ENCODE peak calls at places on chromosomes 5 and 9, in ten cellular contexts. One of them, this sample, is unnamed.

GRCh38 chr5:172451771-172452197 is 2.5 kb downstream of the SH3PXD2B start:
- DNase-seq in NCI-H1694: no peak
- DNase-seq in central memory CD4-positive, alpha-beta T cell: no peak
- DNase-seq in activated effector memory CD4-positive, alpha-beta T cell treated with anti-CD3 and anti-CD28 coated beads, Interleukin-2, amount 50 U/mL, for 16 hours: no peak
- DNase-seq in activated CD4-positive, alpha-beta T cell treated with anti-CD3 and anti-CD28 coated beads, Interleukin-2, amount 10 ng/mL, durations not matched to agents 7 days and 5 days: no peak
- DNase-seq in stimulated activated CD4-positive, alpha-beta T cell treated with anti-CD3 and anti-CD28 coated beads, Interleukin-4, amount 100 ng/mL, for 48 hours: no peak
- DNase-seq in RWPE2: peak; percentile 68
- DNase-seq in NCI-H524: no peak
- DNase-seq in foreskin fibroblast: peak; percentile 84
- DNase-seq in CD4-positive, alpha-beta memory T cell: no peak
- DNase-seq in this sample: no peak

GRCh38 chr9:4195285-4195684 is 104.6 kb downstream of the GLIS3 start:
- DNase-seq in central memory CD4-positive, alpha-beta T cell: no peak
- DNase-seq in activated CD4-positive, alpha-beta T cell treated with anti-CD3 and anti-CD28 coated beads, Interleukin-2, amount 10 ng/mL, durations not matched to agents 7 days and 5 days: no peak
- DNase-seq in RWPE2: no peak
- DNase-seq in foreskin fibroblast: no peak
- DNase-seq in NCI-H524: no peak
- DNase-seq in CD4-positive, alpha-beta memory T cell: no peak
- DNase-seq in activated effector memory CD4-positive, alpha-beta T cell treated with anti-CD3 and anti-CD28 coated beads, Interleukin-2, amount 50 U/mL, for 16 hours: no peak
- DNase-seq in stimulated activated CD4-positive, alpha-beta T cell treated with anti-CD3 and anti-CD28 coated beads, Interleukin-4, amount 100 ng/mL, for 48 hours: no peak
- DNase-seq in NCI-H1694: no peak
- DNase-seq in this sample: no peak

GRCh38 chr5:134128648-134128995 is 14.1 kb downstream of the TCF7 start:
- DNase-seq in NCI-H1694: no peak
- DNase-seq in stimulated activated CD4-positive, alpha-beta T cell treated with anti-CD3 and anti-CD28 coated beads, Interleukin-4, amount 100 ng/mL, for 48 hours: no peak
- DNase-seq in activated CD4-positive, alpha-beta T cell treated with anti-CD3 and anti-CD28 coated beads, Interleukin-2, amount 10 ng/mL, durations not matched to agents 7 days and 5 days: no peak
- DNase-seq in NCI-H524: no peak
- DNase-seq in activated effector memory CD4-positive, alpha-beta T cell treated with anti-CD3 and anti-CD28 coated beads, Interleukin-2, amount 50 U/mL, for 16 hours: no peak
- DNase-seq in foreskin fibroblast: no peak
- DNase-seq in central memory CD4-positive, alpha-beta T cell: no peak
- DNase-seq in RWPE2: no peak
- DNase-seq in CD4-positive, alpha-beta memory T cell: no peak
- DNase-seq in this sample: no peak

GRCh38 chr9:72540348-72540873 is 19.0 kb downstream of the TMC1 start:
- DNase-seq in central memory CD4-positive, alpha-beta T cell: no peak
- DNase-seq in stimulated activated CD4-positive, alpha-beta T cell treated with anti-CD3 and anti-CD28 coated beads, Interleukin-4, amount 100 ng/mL, for 48 hours: no peak
- DNase-seq in NCI-H524: no peak
- DNase-seq in activated effector memory CD4-positive, alpha-beta T cell treated with anti-CD3 and anti-CD28 coated beads, Interleukin-2, amount 50 U/mL, for 16 hours: no peak
- DNase-seq in RWPE2: no peak
- DNase-seq in CD4-positive, alpha-beta memory T cell: no peak
- DNase-seq in NCI-H1694: no peak
- DNase-seq in activated CD4-positive, alpha-beta T cell treated with anti-CD3 and anti-CD28 coated beads, Interleukin-2, amount 10 ng/mL, durations not matched to agents 7 days and 5 days: no peak
- DNase-seq in foreskin fibroblast: peak; percentile 59
- DNase-seq in this sample: no peak

GRCh38 chr9:73233359-73233758 is 81.7 kb downstream of the ANXA1 start:
- DNase-seq in stimulated activated CD4-positive, alpha-beta T cell treated with anti-CD3 and anti-CD28 coated beads, Interleukin-4, amount 100 ng/mL, for 48 hours: no peak
- DNase-seq in NCI-H524: no peak
- DNase-seq in activated CD4-positive, alpha-beta T cell treated with anti-CD3 and anti-CD28 coated beads, Interleukin-2, amount 10 ng/mL, durations not matched to agents 7 days and 5 days: no peak
- DNase-seq in CD4-positive, alpha-beta memory T cell: no peak
- DNase-seq in NCI-H1694: no peak
- DNase-seq in activated effector memory CD4-positive, alpha-beta T cell treated with anti-CD3 and anti-CD28 coated beads, Interleukin-2, amount 50 U/mL, for 16 hours: no peak
- DNase-seq in RWPE2: no peak
- DNase-seq in central memory CD4-positive, alpha-beta T cell: no peak
- DNase-seq in foreskin fibroblast: no peak
- DNase-seq in this sample: no peak

GRCh38 chr9:134377976-134378375 is 51.7 kb downstream of the RXRA start:
- DNase-seq in RWPE2: no peak
- DNase-seq in activated effector memory CD4-positive, alpha-beta T cell treated with anti-CD3 and anti-CD28 coated beads, Interleukin-2, amount 50 U/mL, for 16 hours: no peak
- DNase-seq in NCI-H1694: no peak
- DNase-seq in stimulated activated CD4-positive, alpha-beta T cell treated with anti-CD3 and anti-CD28 coated beads, Interleukin-4, amount 100 ng/mL, for 48 hours: no peak
- DNase-seq in central memory CD4-positive, alpha-beta T cell: no peak
- DNase-seq in activated CD4-positive, alpha-beta T cell treated with anti-CD3 and anti-CD28 coated beads, Interleukin-2, amount 10 ng/mL, durations not matched to agents 7 days and 5 days: no peak
- DNase-seq in foreskin fibroblast: no peak
- DNase-seq in NCI-H524: no peak
- DNase-seq in CD4-positive, alpha-beta memory T cell: no peak
- DNase-seq in this sample: no peak

GRCh38 chr9:99489043-99489378 is 266.9 kb downstream of the SEC61B start:
- DNase-seq in stimulated activated CD4-positive, alpha-beta T cell treated with anti-CD3 and anti-CD28 coated beads, Interleukin-4, amount 100 ng/mL, for 48 hours: no peak
- DNase-seq in CD4-positive, alpha-beta memory T cell: no peak
- DNase-seq in central memory CD4-positive, alpha-beta T cell: no peak
- DNase-seq in NCI-H524: no peak
- DNase-seq in NCI-H1694: no peak
- DNase-seq in foreskin fibroblast: peak; percentile 68
- DNase-seq in activated CD4-positive, alpha-beta T cell treated with anti-CD3 and anti-CD28 coated beads, Interleukin-2, amount 10 ng/mL, durations not matched to agents 7 days and 5 days: no peak
- DNase-seq in RWPE2: no peak
- DNase-seq in activated effector memory CD4-positive, alpha-beta T cell treated with anti-CD3 and anti-CD28 coated beads, Interleukin-2, amount 50 U/mL, for 16 hours: no peak
- DNase-seq in this sample: no peak

GRCh38 chr9:122097679-122098315 is 4.7 kb upstream of the TTLL11 start:
- DNase-seq in foreskin fibroblast: no peak
- DNase-seq in central memory CD4-positive, alpha-beta T cell: no peak
- DNase-seq in activated effector memory CD4-positive, alpha-beta T cell treated with anti-CD3 and anti-CD28 coated beads, Interleukin-2, amount 50 U/mL, for 16 hours: no peak
- DNase-seq in CD4-positive, alpha-beta memory T cell: no peak
- DNase-seq in RWPE2: no peak
- DNase-seq in stimulated activated CD4-positive, alpha-beta T cell treated with anti-CD3 and anti-CD28 coated beads, Interleukin-4, amount 100 ng/mL, for 48 hours: no peak
- DNase-seq in activated CD4-positive, alpha-beta T cell treated with anti-CD3 and anti-CD28 coated beads, Interleukin-2, amount 10 ng/mL, durations not matched to agents 7 days and 5 days: no peak
- DNase-seq in NCI-H1694: no peak
- DNase-seq in NCI-H524: no peak
- DNase-seq in this sample: no peak

GRCh38 chr9:22010881-22011625 is 1.9 kb upstream of the CDKN2B start:
- DNase-seq in NCI-H1694: no peak
- DNase-seq in RWPE2: peak; percentile 25
- DNase-seq in stimulated activated CD4-positive, alpha-beta T cell treated with anti-CD3 and anti-CD28 coated beads, Interleukin-4, amount 100 ng/mL, for 48 hours: no peak
- DNase-seq in central memory CD4-positive, alpha-beta T cell: no peak
- DNase-seq in NCI-H524: no peak
- DNase-seq in foreskin fibroblast: peak; percentile 30
- DNase-seq in activated effector memory CD4-positive, alpha-beta T cell treated with anti-CD3 and anti-CD28 coated beads, Interleukin-2, amount 50 U/mL, for 16 hours: no peak
- DNase-seq in CD4-positive, alpha-beta memory T cell: no peak
- DNase-seq in activated CD4-positive, alpha-beta T cell treated with anti-CD3 and anti-CD28 coated beads, Interleukin-2, amount 10 ng/mL, durations not matched to agents 7 days and 5 days: no peak
- DNase-seq in this sample: no peak

GRCh38 chr5:127076730-127077129 is 3.4 kb upstream of the C5orf63 start:
- DNase-seq in activated effector memory CD4-positive, alpha-beta T cell treated with anti-CD3 and anti-CD28 coated beads, Interleukin-2, amount 50 U/mL, for 16 hours: no peak
- DNase-seq in stimulated activated CD4-positive, alpha-beta T cell treated with anti-CD3 and anti-CD28 coated beads, Interleukin-4, amount 100 ng/mL, for 48 hours: no peak
- DNase-seq in RWPE2: no peak
- DNase-seq in CD4-positive, alpha-beta memory T cell: no peak
- DNase-seq in NCI-H524: no peak
- DNase-seq in NCI-H1694: no peak
- DNase-seq in foreskin fibroblast: peak; percentile 69
- DNase-seq in central memory CD4-positive, alpha-beta T cell: no peak
- DNase-seq in activated CD4-positive, alpha-beta T cell treated with anti-CD3 and anti-CD28 coated beads, Interleukin-2, amount 10 ng/mL, durations not matched to agents 7 days and 5 days: no peak
- DNase-seq in this sample: no peak

GRCh38 chr5:5231576-5231975 is 91.4 kb downstream of the ADAMTS16 start:
- DNase-seq in activated effector memory CD4-positive, alpha-beta T cell treated with anti-CD3 and anti-CD28 coated beads, Interleukin-2, amount 50 U/mL, for 16 hours: no peak
- DNase-seq in foreskin fibroblast: no peak
- DNase-seq in activated CD4-positive, alpha-beta T cell treated with anti-CD3 and anti-CD28 coated beads, Interleukin-2, amount 10 ng/mL, durations not matched to agents 7 days and 5 days: no peak
- DNase-seq in CD4-positive, alpha-beta memory T cell: no peak
- DNase-seq in NCI-H1694: no peak
- DNase-seq in central memory CD4-positive, alpha-beta T cell: no peak
- DNase-seq in NCI-H524: no peak
- DNase-seq in RWPE2: no peak
- DNase-seq in stimulated activated CD4-positive, alpha-beta T cell treated with anti-CD3 and anti-CD28 coated beads, Interleukin-4, amount 100 ng/mL, for 48 hours: no peak
- DNase-seq in this sample: no peak

GRCh38 chr9:136086951-136087740 is 7.9 kb downstream of the NACC2 start:
- DNase-seq in activated effector memory CD4-positive, alpha-beta T cell treated with anti-CD3 and anti-CD28 coated beads, Interleukin-2, amount 50 U/mL, for 16 hours: no peak
- DNase-seq in CD4-positive, alpha-beta memory T cell: no peak
- DNase-seq in activated CD4-positive, alpha-beta T cell treated with anti-CD3 and anti-CD28 coated beads, Interleukin-2, amount 10 ng/mL, durations not matched to agents 7 days and 5 days: no peak
- DNase-seq in stimulated activated CD4-positive, alpha-beta T cell treated with anti-CD3 and anti-CD28 coated beads, Interleukin-4, amount 100 ng/mL, for 48 hours: no peak
- DNase-seq in foreskin fibroblast: no peak
- DNase-seq in RWPE2: no peak
- DNase-seq in NCI-H524: no peak
- DNase-seq in central memory CD4-positive, alpha-beta T cell: no peak
- DNase-seq in NCI-H1694: no peak
- DNase-seq in this sample: no peak

GRCh38 chr9:126117158-126117425 is 209.5 kb upstream of the MVB12B start:
- DNase-seq in NCI-H524: no peak
- DNase-seq in activated effector memory CD4-positive, alpha-beta T cell treated with anti-CD3 and anti-CD28 coated beads, Interleukin-2, amount 50 U/mL, for 16 hours: no peak
- DNase-seq in central memory CD4-positive, alpha-beta T cell: no peak
- DNase-seq in NCI-H1694: no peak
- DNase-seq in activated CD4-positive, alpha-beta T cell treated with anti-CD3 and anti-CD28 coated beads, Interleukin-2, amount 10 ng/mL, durations not matched to agents 7 days and 5 days: no peak
- DNase-seq in CD4-positive, alpha-beta memory T cell: no peak
- DNase-seq in RWPE2: no peak
- DNase-seq in foreskin fibroblast: no peak
- DNase-seq in stimulated activated CD4-positive, alpha-beta T cell treated with anti-CD3 and anti-CD28 coated beads, Interleukin-4, amount 100 ng/mL, for 48 hours: no peak
- DNase-seq in this sample: no peak

GRCh38 chr5:177426566-177427210 is at the start of gene GRK6:
- DNase-seq in activated CD4-positive, alpha-beta T cell treated with anti-CD3 and anti-CD28 coated beads, Interleukin-2, amount 10 ng/mL, durations not matched to agents 7 days and 5 days: peak; percentile 81
- DNase-seq in CD4-positive, alpha-beta memory T cell: peak; percentile 75
- DNase-seq in NCI-H1694: no peak
- DNase-seq in foreskin fibroblast: no peak
- DNase-seq in RWPE2: peak; percentile 73
- DNase-seq in stimulated activated CD4-positive, alpha-beta T cell treated with anti-CD3 and anti-CD28 coated beads, Interleukin-4, amount 100 ng/mL, for 48 hours: peak; percentile 51
- DNase-seq in central memory CD4-positive, alpha-beta T cell: peak; percentile 76
- DNase-seq in NCI-H524: peak; percentile 39
- DNase-seq in activated effector memory CD4-positive, alpha-beta T cell treated with anti-CD3 and anti-CD28 coated beads, Interleukin-2, amount 50 U/mL, for 16 hours: peak; percentile 90
- DNase-seq in this sample: peak; percentile 19

GRCh38 chr5:84265739-84266464 is 118.8 kb downstream of the EDIL3 start:
- DNase-seq in NCI-H1694: no peak
- DNase-seq in central memory CD4-positive, alpha-beta T cell: no peak
- DNase-seq in CD4-positive, alpha-beta memory T cell: no peak
- DNase-seq in activated effector memory CD4-positive, alpha-beta T cell treated with anti-CD3 and anti-CD28 coated beads, Interleukin-2, amount 50 U/mL, for 16 hours: no peak
- DNase-seq in RWPE2: no peak
- DNase-seq in stimulated activated CD4-positive, alpha-beta T cell treated with anti-CD3 and anti-CD28 coated beads, Interleukin-4, amount 100 ng/mL, for 48 hours: no peak
- DNase-seq in foreskin fibroblast: no peak
- DNase-seq in NCI-H524: no peak
- DNase-seq in activated CD4-positive, alpha-beta T cell treated with anti-CD3 and anti-CD28 coated beads, Interleukin-2, amount 10 ng/mL, durations not matched to agents 7 days and 5 days: no peak
- DNase-seq in this sample: no peak

GRCh38 chr9:95181226-95181818 is 136.2 kb downstream of the FANCC start:
- DNase-seq in central memory CD4-positive, alpha-beta T cell: no peak
- DNase-seq in CD4-positive, alpha-beta memory T cell: peak; percentile 8
- DNase-seq in activated effector memory CD4-positive, alpha-beta T cell treated with anti-CD3 and anti-CD28 coated beads, Interleukin-2, amount 50 U/mL, for 16 hours: no peak
- DNase-seq in NCI-H524: peak; percentile 29
- DNase-seq in stimulated activated CD4-positive, alpha-beta T cell treated with anti-CD3 and anti-CD28 coated beads, Interleukin-4, amount 100 ng/mL, for 48 hours: no peak
- DNase-seq in RWPE2: no peak
- DNase-seq in NCI-H1694: peak; percentile 19
- DNase-seq in activated CD4-positive, alpha-beta T cell treated with anti-CD3 and anti-CD28 coated beads, Interleukin-2, amount 10 ng/mL, durations not matched to agents 7 days and 5 days: no peak
- DNase-seq in foreskin fibroblast: no peak
- DNase-seq in this sample: no peak

GRCh38 chr5:104951829-104952228 is 1389.2 kb upstream of the NUDT12 start:
- DNase-seq in foreskin fibroblast: no peak
- DNase-seq in CD4-positive, alpha-beta memory T cell: no peak
- DNase-seq in RWPE2: no peak
- DNase-seq in activated CD4-positive, alpha-beta T cell treated with anti-CD3 and anti-CD28 coated beads, Interleukin-2, amount 10 ng/mL, durations not matched to agents 7 days and 5 days: no peak
- DNase-seq in stimulated activated CD4-positive, alpha-beta T cell treated with anti-CD3 and anti-CD28 coated beads, Interleukin-4, amount 100 ng/mL, for 48 hours: no peak
- DNase-seq in central memory CD4-positive, alpha-beta T cell: no peak
- DNase-seq in NCI-H1694: no peak
- DNase-seq in NCI-H524: peak; percentile 22
- DNase-seq in activated effector memory CD4-positive, alpha-beta T cell treated with anti-CD3 and anti-CD28 coated beads, Interleukin-2, amount 50 U/mL, for 16 hours: no peak
- DNase-seq in this sample: peak; percentile 48

GRCh38 chr5:105789246-105789645 is 1881.5 kb downstream of the EFNA5 start:
- DNase-seq in activated CD4-positive, alpha-beta T cell treated with anti-CD3 and anti-CD28 coated beads, Interleukin-2, amount 10 ng/mL, durations not matched to agents 7 days and 5 days: no peak
- DNase-seq in foreskin fibroblast: no peak
- DNase-seq in RWPE2: no peak
- DNase-seq in central memory CD4-positive, alpha-beta T cell: no peak
- DNase-seq in CD4-positive, alpha-beta memory T cell: no peak
- DNase-seq in stimulated activated CD4-positive, alpha-beta T cell treated with anti-CD3 and anti-CD28 coated beads, Interleukin-4, amount 100 ng/mL, for 48 hours: no peak
- DNase-seq in activated effector memory CD4-positive, alpha-beta T cell treated with anti-CD3 and anti-CD28 coated beads, Interleukin-2, amount 50 U/mL, for 16 hours: no peak
- DNase-seq in NCI-H1694: no peak
- DNase-seq in NCI-H524: no peak
- DNase-seq in this sample: no peak

GRCh38 chr9:95027914-95028854 is 289.3 kb downstream of the FANCC start:
- DNase-seq in RWPE2: no peak
- DNase-seq in NCI-H524: peak; percentile 25
- DNase-seq in stimulated activated CD4-positive, alpha-beta T cell treated with anti-CD3 and anti-CD28 coated beads, Interleukin-4, amount 100 ng/mL, for 48 hours: no peak
- DNase-seq in central memory CD4-positive, alpha-beta T cell: no peak
- DNase-seq in CD4-positive, alpha-beta memory T cell: no peak
- DNase-seq in NCI-H1694: no peak
- DNase-seq in foreskin fibroblast: no peak
- DNase-seq in activated effector memory CD4-positive, alpha-beta T cell treated with anti-CD3 and anti-CD28 coated beads, Interleukin-2, amount 50 U/mL, for 16 hours: no peak
- DNase-seq in activated CD4-positive, alpha-beta T cell treated with anti-CD3 and anti-CD28 coated beads, Interleukin-2, amount 10 ng/mL, durations not matched to agents 7 days and 5 days: no peak
- DNase-seq in this sample: peak; percentile 83

GRCh38 chr5:134738963-134739661 is 764 bp downstream of the CAMLG start:
- DNase-seq in NCI-H1694: peak; percentile 3
- DNase-seq in NCI-H524: peak; percentile 74
- DNase-seq in activated CD4-positive, alpha-beta T cell treated with anti-CD3 and anti-CD28 coated beads, Interleukin-2, amount 10 ng/mL, durations not matched to agents 7 days and 5 days: peak; percentile 48
- DNase-seq in foreskin fibroblast: peak; percentile 27
- DNase-seq in central memory CD4-positive, alpha-beta T cell: peak; percentile 38
- DNase-seq in CD4-positive, alpha-beta memory T cell: peak; percentile 34
- DNase-seq in RWPE2: no peak
- DNase-seq in activated effector memory CD4-positive, alpha-beta T cell treated with anti-CD3 and anti-CD28 coated beads, Interleukin-2, amount 50 U/mL, for 16 hours: peak; percentile 66
- DNase-seq in stimulated activated CD4-positive, alpha-beta T cell treated with anti-CD3 and anti-CD28 coated beads, Interleukin-4, amount 100 ng/mL, for 48 hours: no peak
- DNase-seq in this sample: peak; percentile 48